ENCODE peak calls at places on chromosomes 2 and 18, in eight cellular contexts. One of them, this sample, is unnamed.
A peak's percentile ranks its signal among the peaks of the same experiment; 100 is the strongest.

GRCh38 chr2:214808961-214809750 is at the start of gene BARD1:
- DNase-seq in progenitor cell of endocrine pancreas: peak; percentile 13
- DNase-seq in psoas muscle: peak; percentile 44
- DNase-seq in breast epithelium: peak; percentile 34
- DNase-seq in neural crest cell: peak; percentile 36
- DNase-seq in CD8-positive, alpha-beta T cell: no peak
- DNase-seq in right lobe of liver: peak; percentile 63
- DNase-seq in GM20000: peak; percentile 47
- DNase-seq in this sample: peak; percentile 47

GRCh38 chr2:104321141-104321799 is 532.6 kb upstream of the POU3F3 start:
- DNase-seq in neural crest cell: peak; percentile 16
- DNase-seq in breast epithelium: no peak
- DNase-seq in CD8-positive, alpha-beta T cell: no peak
- DNase-seq in progenitor cell of endocrine pancreas: no peak
- DNase-seq in psoas muscle: no peak
- DNase-seq in GM20000: no peak
- DNase-seq in right lobe of liver: no peak
- DNase-seq in this sample: no peak

GRCh38 chr2:222753251-222753824 is 81.9 kb downstream of the MOGAT1 start:
- DNase-seq in right lobe of liver: peak; percentile 47
- DNase-seq in GM20000: no peak
- DNase-seq in progenitor cell of endocrine pancreas: no peak
- DNase-seq in psoas muscle: no peak
- DNase-seq in breast epithelium: no peak
- DNase-seq in neural crest cell: no peak
- DNase-seq in CD8-positive, alpha-beta T cell: no peak
- DNase-seq in this sample: no peak

GRCh38 chr2:2269426-2269825 is 61.6 kb downstream of the MYT1L start:
- DNase-seq in breast epithelium: no peak
- DNase-seq in GM20000: no peak
- DNase-seq in progenitor cell of endocrine pancreas: no peak
- DNase-seq in psoas muscle: no peak
- DNase-seq in right lobe of liver: no peak
- DNase-seq in neural crest cell: no peak
- DNase-seq in CD8-positive, alpha-beta T cell: no peak
- DNase-seq in this sample: no peak

GRCh38 chr2:183204397-183204796 is 80.2 kb downstream of the NUP35 start:
- DNase-seq in CD8-positive, alpha-beta T cell: no peak
- DNase-seq in neural crest cell: no peak
- DNase-seq in progenitor cell of endocrine pancreas: no peak
- DNase-seq in right lobe of liver: no peak
- DNase-seq in breast epithelium: no peak
- DNase-seq in GM20000: no peak
- DNase-seq in psoas muscle: no peak
- DNase-seq in this sample: no peak

GRCh38 chr2:43758738-43759137 is 15.1 kb upstream of the DYNC2LI1 start:
- DNase-seq in GM20000: no peak
- DNase-seq in CD8-positive, alpha-beta T cell: no peak
- DNase-seq in right lobe of liver: no peak
- DNase-seq in progenitor cell of endocrine pancreas: no peak
- DNase-seq in psoas muscle: peak; percentile 44
- DNase-seq in neural crest cell: no peak
- DNase-seq in breast epithelium: no peak
- DNase-seq in this sample: no peak

GRCh38 chr2:163247151-163247872 is 408.7 kb upstream of the KCNH7 start:
- DNase-seq in right lobe of liver: no peak
- DNase-seq in neural crest cell: no peak
- DNase-seq in CD8-positive, alpha-beta T cell: no peak
- DNase-seq in psoas muscle: no peak
- DNase-seq in GM20000: no peak
- DNase-seq in progenitor cell of endocrine pancreas: no peak
- DNase-seq in breast epithelium: no peak
- DNase-seq in this sample: no peak

GRCh38 chr18:68454511-68455228 is 260.2 kb downstream of the TMX3 start:
- DNase-seq in progenitor cell of endocrine pancreas: no peak
- DNase-seq in GM20000: no peak
- DNase-seq in CD8-positive, alpha-beta T cell: no peak
- DNase-seq in right lobe of liver: no peak
- DNase-seq in neural crest cell: no peak
- DNase-seq in psoas muscle: no peak
- DNase-seq in breast epithelium: no peak
- DNase-seq in this sample: no peak

GRCh38 chr2:111982822-111983221 is 72.2 kb upstream of the TMEM87B start:
- DNase-seq in progenitor cell of endocrine pancreas: no peak
- DNase-seq in psoas muscle: no peak
- DNase-seq in CD8-positive, alpha-beta T cell: no peak
- DNase-seq in right lobe of liver: no peak
- DNase-seq in neural crest cell: no peak
- DNase-seq in breast epithelium: no peak
- DNase-seq in GM20000: no peak
- DNase-seq in this sample: peak; percentile 30

GRCh38 chr2:142531375-142531774 is 346.1 kb upstream of the KYNU start:
- DNase-seq in right lobe of liver: no peak
- DNase-seq in GM20000: no peak
- DNase-seq in CD8-positive, alpha-beta T cell: no peak
- DNase-seq in progenitor cell of endocrine pancreas: no peak
- DNase-seq in psoas muscle: no peak
- DNase-seq in neural crest cell: no peak
- DNase-seq in breast epithelium: no peak
- DNase-seq in this sample: no peak

GRCh38 chr2:54067851-54068375 is 47.5 kb upstream of the ACYP2 start:
- DNase-seq in neural crest cell: no peak
- DNase-seq in right lobe of liver: no peak
- DNase-seq in CD8-positive, alpha-beta T cell: no peak
- DNase-seq in breast epithelium: no peak
- DNase-seq in psoas muscle: no peak
- DNase-seq in GM20000: no peak
- DNase-seq in progenitor cell of endocrine pancreas: no peak
- DNase-seq in this sample: no peak

GRCh38 chr18:61503688-61504087 is 170.5 kb downstream of the CDH20 start:
- DNase-seq in psoas muscle: no peak
- DNase-seq in progenitor cell of endocrine pancreas: no peak
- DNase-seq in right lobe of liver: no peak
- DNase-seq in CD8-positive, alpha-beta T cell: no peak
- DNase-seq in neural crest cell: no peak
- DNase-seq in breast epithelium: no peak
- DNase-seq in GM20000: no peak
- DNase-seq in this sample: no peak

GRCh38 chr2:121886059-121886458 is 130.6 kb downstream of the TSN start:
- DNase-seq in CD8-positive, alpha-beta T cell: no peak
- DNase-seq in GM20000: no peak
- DNase-seq in right lobe of liver: no peak
- DNase-seq in neural crest cell: no peak
- DNase-seq in breast epithelium: no peak
- DNase-seq in progenitor cell of endocrine pancreas: no peak
- DNase-seq in psoas muscle: no peak
- DNase-seq in this sample: no peak

GRCh38 chr2:121887513-121888188 is 132.2 kb downstream of the TSN start:
- DNase-seq in progenitor cell of endocrine pancreas: no peak
- DNase-seq in GM20000: no peak
- DNase-seq in breast epithelium: no peak
- DNase-seq in CD8-positive, alpha-beta T cell: no peak
- DNase-seq in psoas muscle: no peak
- DNase-seq in right lobe of liver: no peak
- DNase-seq in neural crest cell: no peak
- DNase-seq in this sample: no peak

GRCh38 chr2:121884515-121884915 is 129.1 kb downstream of the TSN start:
- DNase-seq in CD8-positive, alpha-beta T cell: no peak
- DNase-seq in GM20000: no peak
- DNase-seq in psoas muscle: no peak
- DNase-seq in right lobe of liver: no peak
- DNase-seq in neural crest cell: peak; percentile 49
- DNase-seq in progenitor cell of endocrine pancreas: no peak
- DNase-seq in breast epithelium: no peak
- DNase-seq in this sample: no peak

GRCh38 chr2:121890041-121890440 is 134.6 kb downstream of the TSN start:
- DNase-seq in neural crest cell: no peak
- DNase-seq in psoas muscle: no peak
- DNase-seq in CD8-positive, alpha-beta T cell: no peak
- DNase-seq in right lobe of liver: no peak
- DNase-seq in breast epithelium: no peak
- DNase-seq in progenitor cell of endocrine pancreas: no peak
- DNase-seq in GM20000: no peak
- DNase-seq in this sample: no peak

DNA sequence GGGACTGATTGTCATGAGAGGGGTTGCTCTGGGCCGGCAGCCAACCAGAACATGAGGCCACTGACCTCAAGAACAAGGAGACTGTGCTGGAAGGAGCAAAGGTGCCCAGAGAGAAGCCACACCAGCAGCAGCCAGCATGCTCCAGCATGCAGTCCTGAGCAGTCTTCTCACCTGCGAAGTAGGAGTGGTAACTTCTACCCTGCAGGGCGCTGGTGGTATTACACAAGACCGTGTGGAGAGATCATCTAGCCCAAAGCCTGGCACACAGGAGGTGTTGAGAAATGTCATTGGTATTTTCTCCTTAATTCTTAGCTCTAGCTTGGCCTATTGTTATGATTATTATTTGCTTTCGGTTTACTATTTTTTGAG is 132.7 kb downstream of the TSN start:
- DNase-seq in breast epithelium: no peak
- DNase-seq in psoas muscle: no peak
- DNase-seq in right lobe of liver: no peak
- DNase-seq in CD8-positive, alpha-beta T cell: no peak
- DNase-seq in GM20000: no peak
- DNase-seq in neural crest cell: no peak
- DNase-seq in progenitor cell of endocrine pancreas: no peak
- DNase-seq in this sample: no peak
- TF ChIP-seq CTCF in breast epithelium: no peak
- TF ChIP-seq CTCF in psoas muscle: peak; percentile 9
- TF ChIP-seq CTCF in right lobe of liver: peak; percentile 5
- TF ChIP-seq CTCF in CD8-positive, alpha-beta T cell: no peak
- TF ChIP-seq CTCF in GM20000: no peak
- TF ChIP-seq CTCF in neural crest cell: peak; percentile 59
- TF ChIP-seq CTCF in progenitor cell of endocrine pancreas: peak; percentile 51
- TF ChIP-seq CTCF in this sample: no peak

DNA sequence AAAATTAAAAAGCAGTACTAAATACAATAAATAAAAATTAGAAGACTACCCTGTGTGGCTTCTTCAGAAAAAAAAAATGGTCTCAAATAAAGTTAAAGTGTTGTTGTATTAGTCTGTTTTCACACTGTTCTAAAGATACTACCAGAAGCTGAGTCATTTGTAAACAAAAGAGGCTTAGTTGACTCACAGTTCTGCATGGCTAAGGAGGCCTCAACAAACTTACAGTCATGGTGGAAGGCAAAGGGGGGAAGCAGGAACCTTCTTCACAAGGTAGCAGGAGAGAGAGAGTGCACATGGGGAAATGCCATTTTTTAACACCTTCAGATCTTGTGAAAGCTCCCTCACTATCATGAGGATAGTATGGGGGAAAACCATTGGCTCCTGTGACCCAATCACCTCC is 612.8 kb downstream of the RNF144A start:
- DNase-seq in neural crest cell: no peak
- DNase-seq in breast epithelium: no peak
- DNase-seq in progenitor cell of endocrine pancreas: no peak
- DNase-seq in CD8-positive, alpha-beta T cell: no peak
- DNase-seq in right lobe of liver: no peak
- DNase-seq in GM20000: no peak
- DNase-seq in psoas muscle: no peak
- DNase-seq in this sample: no peak
- TF ChIP-seq CTCF in neural crest cell: no peak
- TF ChIP-seq CTCF in breast epithelium: no peak
- TF ChIP-seq CTCF in progenitor cell of endocrine pancreas: no peak
- TF ChIP-seq CTCF in CD8-positive, alpha-beta T cell: no peak
- TF ChIP-seq CTCF in right lobe of liver: no peak
- TF ChIP-seq CTCF in GM20000: no peak
- TF ChIP-seq CTCF in psoas muscle: no peak
- TF ChIP-seq CTCF in this sample: no peak

DNA sequence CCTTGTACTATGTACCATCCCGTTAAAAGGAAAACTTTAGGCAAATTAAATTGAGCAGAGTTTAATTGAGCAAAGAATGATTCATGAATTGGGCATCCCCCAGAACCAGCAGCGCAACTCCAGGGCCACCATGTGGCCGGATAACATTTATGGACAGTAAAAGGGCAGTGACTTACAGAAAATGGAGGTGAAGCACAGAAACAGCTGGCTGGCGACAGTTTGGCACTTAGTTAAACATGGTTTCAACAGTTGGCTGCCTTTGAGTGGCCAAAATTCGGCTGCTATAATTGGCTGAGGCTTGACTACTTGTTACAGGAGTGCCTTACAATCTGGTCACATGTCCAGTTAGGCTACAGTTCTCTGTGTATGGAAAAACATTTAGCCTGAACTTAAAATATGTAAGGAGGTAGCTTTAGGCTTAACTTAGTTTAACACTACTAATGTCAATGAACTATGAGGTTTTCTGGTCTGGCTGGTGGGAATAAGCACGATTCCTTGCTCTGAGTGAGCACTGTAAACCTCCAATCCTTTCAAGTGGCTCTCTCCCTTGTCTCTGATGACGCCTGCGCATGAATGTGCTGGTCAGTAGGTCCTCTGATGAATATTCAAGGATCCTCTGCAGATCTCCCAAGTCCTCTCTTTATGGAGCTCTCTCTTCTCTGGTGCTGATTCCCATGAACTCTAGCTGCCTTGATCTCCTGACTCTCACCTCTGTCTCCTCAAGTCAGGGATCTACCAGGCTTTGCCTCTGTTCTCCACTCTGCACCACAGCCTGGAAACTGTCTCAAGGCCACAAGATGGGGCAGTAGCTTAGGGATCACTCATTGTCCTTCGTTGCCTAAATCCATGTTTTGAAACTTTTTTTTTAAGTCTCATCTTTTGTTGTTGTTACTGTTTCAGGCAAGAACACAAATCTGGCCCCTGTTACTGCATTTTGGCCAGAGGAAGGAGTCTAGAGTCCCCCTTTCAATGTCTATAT is 24.4 kb upstream of the RAB31 start:
- DNase-seq in right lobe of liver: no peak
- DNase-seq in breast epithelium: no peak
- DNase-seq in CD8-positive, alpha-beta T cell: no peak
- DNase-seq in psoas muscle: no peak
- DNase-seq in GM20000: no peak
- DNase-seq in progenitor cell of endocrine pancreas: no peak
- DNase-seq in neural crest cell: no peak
- DNase-seq in this sample: no peak
- TF ChIP-seq CTCF in right lobe of liver: peak; percentile 12
- TF ChIP-seq CTCF in breast epithelium: no peak
- TF ChIP-seq CTCF in CD8-positive, alpha-beta T cell: no peak
- TF ChIP-seq CTCF in psoas muscle: peak; percentile 34
- TF ChIP-seq CTCF in GM20000: no peak
- TF ChIP-seq CTCF in progenitor cell of endocrine pancreas: no peak
- TF ChIP-seq CTCF in neural crest cell: no peak
- TF ChIP-seq CTCF in this sample: peak; percentile 44

GRCh38 chr18:54641734-54642133 is 50.7 kb downstream of the DYNAP start:
- DNase-seq in CD8-positive, alpha-beta T cell: no peak
- DNase-seq in right lobe of liver: no peak
- DNase-seq in GM20000: no peak
- DNase-seq in psoas muscle: no peak
- DNase-seq in breast epithelium: no peak
- DNase-seq in neural crest cell: no peak
- DNase-seq in progenitor cell of endocrine pancreas: no peak
- DNase-seq in this sample: no peak

DNA sequence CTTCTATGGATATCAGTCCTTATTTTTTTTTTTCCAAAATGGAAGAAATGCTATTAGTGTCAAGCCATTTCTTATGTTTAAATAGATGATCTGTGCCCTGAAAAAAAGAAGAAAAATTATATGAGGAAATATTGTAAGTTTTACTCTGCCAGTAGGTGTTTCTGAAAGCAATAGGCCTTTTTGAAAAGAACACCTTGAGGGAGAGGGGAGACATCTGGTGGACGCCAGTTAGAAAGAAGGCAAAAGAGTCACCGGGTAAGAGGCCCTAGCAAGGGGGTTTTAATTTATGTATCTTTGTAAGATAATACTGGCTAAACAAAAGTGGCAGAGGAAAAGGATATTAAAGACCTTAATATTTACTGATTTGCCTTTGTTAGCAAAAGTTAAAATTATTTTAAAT is 56.1 kb downstream of the DYNAP start:
- DNase-seq in neural crest cell: no peak
- DNase-seq in breast epithelium: no peak
- DNase-seq in progenitor cell of endocrine pancreas: no peak
- DNase-seq in psoas muscle: no peak
- DNase-seq in right lobe of liver: no peak
- DNase-seq in GM20000: peak; percentile 15
- DNase-seq in CD8-positive, alpha-beta T cell: no peak
- DNase-seq in this sample: no peak
- TF ChIP-seq CTCF in neural crest cell: peak; percentile 65
- TF ChIP-seq CTCF in breast epithelium: no peak
- TF ChIP-seq CTCF in progenitor cell of endocrine pancreas: peak; percentile 62
- TF ChIP-seq CTCF in psoas muscle: no peak
- TF ChIP-seq CTCF in right lobe of liver: peak; percentile 61
- TF ChIP-seq CTCF in GM20000: no peak
- TF ChIP-seq CTCF in CD8-positive, alpha-beta T cell: no peak
- TF ChIP-seq CTCF in this sample: no peak

This sample was measured in GM10248.